ENCODE peak calls at places on chromosomes 1 and 21, in four cellular contexts. Z, C, Q and F are unnamed samples.
A peak's percentile ranks its signal among the peaks of the same experiment; 100 is the strongest.

GRCh38 chr1:33824321-33824720 is 39.6 kb upstream of the HMGB4 start:
- DNase-seq in Z (no peak), C (no peak), Q (no peak), F (no peak)

GRCh38 chr1:17574502-17574901 is 35.0 kb downstream of the ARHGEF10L start:
- DNase-seq in Z (peak; percentile 7), C (no peak), Q (no peak), F (no peak)

GRCh38 chr1:225451840-225452515 is 24.1 kb upstream of the LBR start:
- DNase-seq in Z (no peak), C (no peak), Q (no peak), F (no peak)

GRCh38 chr21:34345892-34346291 is 17.9 kb upstream of the KCNE2 start:
- DNase-seq in Z (no peak), C (no peak), Q (no peak), F (no peak)

GRCh38 chr1:50929376-50929958 is 30.6 kb downstream of the FAF1 start:
- DNase-seq in Z (peak; percentile 7), C (peak; percentile 5), Q (peak; percentile 12), F (peak; percentile 11)

GRCh38 chr1:206507395-206508129 is at the start of gene RASSF5:
- DNase-seq in Z (peak; percentile 41), C (no peak), Q (no peak), F (no peak)

GRCh38 chr1:192906334-192906733 is 97.5 kb downstream of the RGS2 start:
- DNase-seq in Z (no peak), C (no peak), Q (no peak), F (no peak)

GRCh38 chr1:214660900-214661299 is 57.9 kb downstream of the CENPF start:
- DNase-seq in Z (no peak), C (peak; percentile 70), Q (peak; percentile 76), F (peak; percentile 77)

GRCh38 chr21:46393941-46394818 is 64.5 kb upstream of the DIP2A start:
- DNase-seq in Z (peak; percentile 76), C (no peak), Q (no peak), F (no peak)

GRCh38 chr1:41455479-41456271 is 28.8 kb downstream of the EDN2 start:
- DNase-seq in Z (no peak), C (no peak), Q (no peak), F (no peak)

GRCh38 chr1:243320224-243320623 is 64.4 kb downstream of the SDCCAG8 start:
- DNase-seq in Z (no peak), C (no peak), Q (no peak), F (no peak)

GRCh38 chr21:36235058-36235582 is 78.5 kb downstream of the DOP1B start:
- DNase-seq in Z (no peak), C (no peak), Q (no peak), F (no peak)

GRCh38 chr1:157161901-157162300 is 23.7 kb upstream of the ETV3 start:
- DNase-seq in Z (no peak), C (no peak), Q (no peak), F (no peak)

GRCh38 chr1:61344711-61345110 is 262.4 kb downstream of the NFIA start:
- DNase-seq in Z (no peak), C (no peak), Q (no peak), F (no peak)

GRCh38 chr1:196732526-196732925 is 42.1 kb upstream of the CFHR3 start:
- DNase-seq in Z (no peak), C (no peak), Q (no peak), F (no peak)

GRCh38 chr1:42993631-42994121 is 35.0 kb upstream of the SLC2A1 start:
- DNase-seq in Z (no peak), C (no peak), Q (no peak), F (no peak)

GRCh38 chr1:245961137-245961540 is 545.9 kb downstream of the SMYD3 start:
- DNase-seq in Z (no peak), C (no peak), Q (no peak), F (no peak)

GRCh38 chr1:117697220-117697781 is 91.5 kb downstream of the TENT5C start:
- DNase-seq in Z (no peak), C (no peak), Q (no peak), F (no peak)

GRCh38 chr1:210635108-210635507 is 306.4 kb downstream of the HHAT start:
- DNase-seq in Z (no peak), C (no peak), Q (no peak), F (no peak)

GRCh38 chr1:218658294-218658693 is 313.2 kb downstream of the TGFB2 start:
- DNase-seq in Z (no peak), C (no peak), Q (no peak), F (no peak)

GRCh38 chr1:12173631-12174121 is 6.9 kb downstream of the TNFRSF1B start:
- DNase-seq in Z (no peak), C (no peak), Q (no peak), F (no peak)

GRCh38 chr1:216222302-216222701 is 200.9 kb downstream of the USH2A start:
- DNase-seq in Z (no peak), C (no peak), Q (no peak), F (no peak)

GRCh38 chr1:31366796-31367195 is 6.1 kb downstream of the FABP3 start:
- DNase-seq in Z (peak; percentile 43), C (no peak), Q (no peak), F (no peak)

GRCh38 chr1:12507631-12508030 is 110.4 kb downstream of the DHRS3 start:
- DNase-seq in Z (no peak), C (no peak), Q (no peak), F (no peak)